ENCODE peak calls at places on chromosome 12, in four cellular contexts. T is K562, O is GM12878, U is keratinocyte. J is an unnamed sample.

GRCh38 chr12:56661560-56661959 is 15.8 kb upstream of the ATP5F1B start:
- DNase-seq in T (no peak), O (no peak), U (no peak), J (no peak)

GRCh38 chr12:58877243-58877743 is 43.0 kb downstream of the LRIG3 start:
- DNase-seq in U (peak), T (no peak), O (no peak), J (peak)

GRCh38 chr12:31756977-31757420 is 28.2 kb upstream of the AMN1 start:
- DNase-seq in T (peak), U (no peak), O (no peak), J (peak)

GRCh38 chr12:49345840-49346658 is 639 bp upstream of the DNAJC22 start:
- DNase-seq in U (no peak), T (no peak), O (no peak), J (peak)

GRCh38 chr12:114018669-114019068 is 52.5 kb upstream of the RBM19 start:
- DNase-seq in U (no peak), T (no peak), O (no peak), J (no peak)

GRCh38 chr12:3332190-3332589 is 158.8 kb upstream of the PRMT8 start:
- DNase-seq in O (no peak), T (no peak), U (no peak), J (peak)

GRCh38 chr12:20370001-20370381 is 1.7 kb downstream of the PDE3A start:
- DNase-seq in T (no peak), U (no peak), O (no peak), J (peak)

GRCh38 chr12:46523446-46523845 is 150.9 kb upstream of the SLC38A2 start:
- DNase-seq in O (no peak), U (no peak), T (no peak), J (no peak)

GRCh38 chr12:62840311-62840710 is 94.6 kb downstream of the PPM1H start:
- DNase-seq in U (no peak), O (no peak), T (no peak), J (peak)

GRCh38 chr12:108340037-108340436 is 926 bp upstream of the CMKLR1 start:
- DNase-seq in U (no peak), O (no peak), T (no peak), J (no peak)

GRCh38 chr12:120996133-120996746 is 17.9 kb downstream of the HNF1A start:
- DNase-seq in T (no peak), U (no peak), O (no peak), J (no peak)

GRCh38 chr12:126999352-126999751 is 1267.6 kb upstream of the TMEM132C start:
- DNase-seq in O (no peak), T (no peak), U (no peak), J (no peak)

GRCh38 chr12:45907955-45908354 is 82.4 kb downstream of the SCAF11 start:
- DNase-seq in T (no peak), O (peak), U (no peak), J (no peak)

DNA sequence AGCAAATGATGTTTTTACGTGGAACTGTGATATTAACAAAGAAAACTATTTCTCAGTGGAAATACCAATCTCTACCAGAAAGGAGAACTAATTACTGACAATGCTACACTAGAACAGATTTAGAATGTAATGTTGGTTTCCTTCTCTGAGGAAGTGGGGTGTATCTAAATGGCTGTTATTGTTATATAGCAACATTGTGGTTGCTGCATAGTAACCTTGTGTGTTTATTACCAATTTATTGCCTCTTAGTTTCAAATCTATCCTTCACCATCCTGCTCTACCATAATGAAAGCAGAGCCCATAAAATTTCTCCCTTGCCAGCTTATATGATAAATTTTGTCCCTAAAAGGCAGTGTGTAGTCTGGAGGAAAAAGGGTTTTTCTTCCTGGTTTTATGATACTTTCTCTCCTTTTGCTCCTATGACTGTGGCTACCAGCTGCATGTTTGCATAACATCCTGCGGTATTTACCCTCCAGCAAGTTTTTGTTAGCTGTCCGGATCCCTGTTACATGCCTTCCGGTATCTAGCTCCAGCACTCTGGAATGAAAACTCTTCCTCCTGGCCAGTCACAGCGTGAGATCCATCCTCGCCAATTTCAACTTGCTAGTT is 5.7 kb upstream of the KLRK1 start:
- DNase-seq in U (peak), T (no peak), O (peak), J (peak)
- H3K9ac ChIP-seq in U (peak), T (no peak), O (no peak), J (no peak)

DNA sequence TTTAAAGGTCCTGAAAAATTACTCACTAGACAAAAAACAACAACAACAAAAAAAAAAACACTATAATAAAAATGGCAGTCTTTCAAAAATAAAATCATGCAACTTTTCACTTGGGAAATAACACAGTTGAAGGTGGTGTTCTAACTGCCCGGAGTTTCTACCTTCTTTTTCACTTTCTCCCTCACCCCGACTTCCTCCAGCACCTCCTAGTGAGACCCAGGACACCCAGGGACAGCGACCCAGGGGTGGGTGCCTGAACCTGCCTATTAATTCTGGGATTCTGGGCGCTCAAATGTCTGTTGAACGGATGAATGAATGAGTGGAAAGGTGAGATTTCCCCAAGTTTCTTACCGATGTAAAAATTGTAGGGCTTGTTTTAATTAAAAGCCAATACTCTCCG is 2.0 kb upstream of the FZD10 start:
- DNase-seq in T (no peak), O (no peak), U (no peak), J (no peak)
- TF ChIP-seq EZH2 in T (no peak), O (no peak), U (no peak), J (no peak)

GRCh38 chr12:38456769-38457168 is 140.2 kb downstream of the ALG10B start:
- DNase-seq in O (no peak), T (no peak), U (no peak), J (no peak)
- H2AFZ ChIP-seq in O (no peak), T (no peak), U (no peak), J (no peak)

GRCh38 chr12:123142518-123142840 is 8.4 kb downstream of the PITPNM2 start:
- DNase-seq in U (no peak), T (no peak), O (no peak), J (no peak)

GRCh38 chr12:123139926-123140674 is 10.8 kb downstream of the PITPNM2 start:
- DNase-seq in T (peak), O (no peak), U (peak), J (peak)

GRCh38 chr12:123142948-123143752 is 7.7 kb downstream of the PITPNM2 start:
- DNase-seq in O (no peak), T (peak), U (no peak), J (no peak)

GRCh38 chr12:123141615-123142517 is 9.0 kb downstream of the PITPNM2 start:
- DNase-seq in O (no peak), U (no peak), T (peak), J (peak)

GRCh38 chr12:123140675-123141614 is 9.9 kb downstream of the PITPNM2 start:
- DNase-seq in T (no peak), U (no peak), O (no peak), J (no peak)
- H3K9ac ChIP-seq in T (peak), U (no peak), O (no peak), J (no peak)

GRCh38 chr12:5043589-5044419 is at the start of gene KCNA5:
- DNase-seq in O (no peak), U (no peak), T (no peak), J (no peak)
- TF ChIP-seq EZH2 in O (no peak), U (peak), T (no peak), J (no peak)

DNA sequence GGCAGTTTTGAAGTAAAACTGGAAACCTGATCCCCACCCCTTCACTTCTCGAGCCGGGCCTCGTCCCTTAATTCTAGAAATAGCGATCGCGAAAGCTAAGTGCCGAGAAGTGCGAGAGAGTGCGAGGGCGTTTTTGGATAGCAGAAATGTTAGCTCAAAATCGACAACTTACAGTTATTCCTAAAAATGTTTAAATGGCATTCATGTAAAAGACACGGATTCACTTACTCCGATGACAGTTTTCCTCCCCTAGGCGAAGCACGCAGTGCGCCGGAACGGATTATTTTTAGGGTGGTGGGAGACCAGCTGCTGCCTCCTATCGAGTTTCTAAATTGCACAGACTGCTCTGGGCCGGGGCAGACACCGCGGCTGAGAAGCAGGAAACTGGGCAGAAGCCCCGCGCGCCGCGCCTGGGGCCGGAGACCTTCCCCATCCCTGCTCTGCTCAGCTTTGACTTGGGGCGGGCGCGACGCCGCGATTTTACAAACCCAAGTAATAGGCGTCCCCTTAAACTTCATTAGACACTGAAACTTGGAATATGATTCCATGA is at the start of gene ABCC9:
- DNase-seq in T (peak), U (no peak), O (no peak), J (peak)
- H2AFZ ChIP-seq in T (peak), U (no peak), O (no peak), J (peak)

DNA sequence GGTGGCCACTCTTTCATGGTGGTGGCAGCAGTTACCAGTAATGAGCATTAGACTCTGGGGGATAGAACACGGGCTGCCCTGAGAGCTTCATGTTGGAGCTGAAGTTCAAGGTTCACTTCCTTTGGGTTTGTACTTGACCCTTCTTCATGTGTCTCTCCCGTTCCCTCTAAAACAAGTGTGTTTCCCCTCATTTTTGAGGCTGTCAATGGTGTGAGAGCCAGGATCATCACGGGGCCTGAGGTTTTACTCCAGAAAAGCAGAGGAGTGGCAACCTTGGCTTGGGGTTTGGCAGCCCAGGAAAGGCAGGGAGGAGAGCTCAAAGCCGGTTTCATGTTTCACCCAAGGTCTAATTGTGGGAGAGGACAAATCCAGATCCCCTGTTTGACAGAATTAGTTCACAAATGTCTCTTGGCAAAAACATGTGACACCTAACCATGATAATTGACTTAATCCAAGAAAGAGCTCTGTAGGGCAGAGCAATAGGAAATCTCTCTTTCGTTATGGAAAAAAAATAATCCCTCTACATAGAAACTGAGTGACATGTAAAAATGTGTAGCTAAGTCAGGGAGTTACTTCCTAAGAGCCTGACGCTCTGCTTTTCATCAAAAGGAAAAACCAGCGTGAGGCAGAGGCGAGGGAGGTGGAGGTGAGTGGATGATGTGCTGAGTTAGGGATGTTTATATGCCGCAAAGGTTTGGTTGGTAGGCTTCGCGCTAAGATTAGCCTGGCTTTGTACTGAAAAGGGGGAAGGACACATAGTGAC is 22.4 kb downstream of the GPRC5A start:
- DNase-seq in U (no peak), O (no peak), T (no peak), J (no peak)
- H3K9ac ChIP-seq in U (no peak), O (no peak), T (no peak), J (no peak)

GRCh38 chr12:106586535-106586802 is 3.7 kb downstream of the RFX4 start:
- DNase-seq in O (no peak), U (no peak), T (no peak), J (no peak)
- TF ChIP-seq EZH2 in O (no peak), U (no peak), T (no peak), J (no peak)